ENCODE peak calls at places on chromosomes 13 and 19, in eight cellular contexts. One of them, this sample, is unnamed. For H3K4me1, the result is how much of the 10 kb centered on the place peaks cover.

GRCh38 chr19:31436121-31436776 is 87.0 kb upstream of the TSHZ3 start:
- DNase-seq in ovary: no peak
- DNase-seq in IMR-90: peak
- DNase-seq in CD8-positive, alpha-beta memory T cell: no peak
- DNase-seq in thoracic aorta: no peak
- DNase-seq in hepatocyte: no peak
- DNase-seq in lower lobe of right lung: no peak
- DNase-seq in tibial artery: no peak
- DNase-seq in this sample: peak

GRCh38 chr13:63910406-63910957 is 2494.8 kb upstream of the PCDH20 start:
- DNase-seq in thoracic aorta: no peak
- DNase-seq in ovary: no peak
- DNase-seq in CD8-positive, alpha-beta memory T cell: no peak
- DNase-seq in IMR-90: peak
- DNase-seq in lower lobe of right lung: no peak
- DNase-seq in hepatocyte: peak
- DNase-seq in tibial artery: no peak
- DNase-seq in this sample: peak

GRCh38 chr19:13872695-13873389 is 4.1 kb upstream of the NANOS3 start:
- DNase-seq in IMR-90: no peak
- DNase-seq in thoracic aorta: no peak
- DNase-seq in tibial artery: no peak
- DNase-seq in CD8-positive, alpha-beta memory T cell: no peak
- DNase-seq in lower lobe of right lung: no peak
- DNase-seq in ovary: no peak
- DNase-seq in hepatocyte: peak
- DNase-seq in this sample: no peak

GRCh38 chr19:51016798-51017683 is 2.5 kb downstream of the KLK10 start:
- DNase-seq in lower lobe of right lung: no peak
- DNase-seq in tibial artery: no peak
- DNase-seq in thoracic aorta: no peak
- DNase-seq in hepatocyte: peak
- DNase-seq in ovary: peak
- DNase-seq in CD8-positive, alpha-beta memory T cell: peak
- DNase-seq in IMR-90: peak
- DNase-seq in this sample: peak

GRCh38 chr19:18613589-18614234 is 1.0 kb downstream of the TMEM59L start:
- DNase-seq in ovary: no peak
- DNase-seq in tibial artery: no peak
- DNase-seq in lower lobe of right lung: no peak
- DNase-seq in CD8-positive, alpha-beta memory T cell: no peak
- DNase-seq in thoracic aorta: no peak
- DNase-seq in IMR-90: no peak
- DNase-seq in hepatocyte: no peak
- DNase-seq in this sample: no peak

GRCh38 chr13:63249411-63249810 is 1833.8 kb upstream of the PCDH20 start:
- DNase-seq in CD8-positive, alpha-beta memory T cell: no peak
- DNase-seq in IMR-90: no peak
- DNase-seq in lower lobe of right lung: no peak
- DNase-seq in tibial artery: no peak
- DNase-seq in thoracic aorta: no peak
- DNase-seq in ovary: no peak
- DNase-seq in hepatocyte: no peak
- DNase-seq in this sample: no peak

GRCh38 chr13:41188584-41188983 is 5.8 kb downstream of the KBTBD7 start:
- DNase-seq in thoracic aorta: no peak
- DNase-seq in CD8-positive, alpha-beta memory T cell: no peak
- DNase-seq in hepatocyte: no peak
- DNase-seq in lower lobe of right lung: no peak
- DNase-seq in IMR-90: peak
- DNase-seq in tibial artery: no peak
- DNase-seq in ovary: no peak
- DNase-seq in this sample: no peak

GRCh38 chr19:29487432-29487831 is 38.4 kb upstream of the VSTM2B start:
- DNase-seq in hepatocyte: no peak
- DNase-seq in CD8-positive, alpha-beta memory T cell: no peak
- DNase-seq in ovary: no peak
- DNase-seq in lower lobe of right lung: peak
- DNase-seq in tibial artery: no peak
- DNase-seq in IMR-90: no peak
- DNase-seq in thoracic aorta: no peak
- DNase-seq in this sample: no peak

GRCh38 chr19:41226053-41226873 is 7.2 kb downstream of the AXL start:
- DNase-seq in thoracic aorta: peak
- DNase-seq in ovary: peak
- DNase-seq in lower lobe of right lung: peak
- DNase-seq in CD8-positive, alpha-beta memory T cell: peak
- DNase-seq in hepatocyte: peak
- DNase-seq in tibial artery: peak
- DNase-seq in IMR-90: peak
- DNase-seq in this sample: peak

GRCh38 chr19:33407140-33407551 is 33.6 kb downstream of the CEBPG start:
- DNase-seq in hepatocyte: no peak
- DNase-seq in tibial artery: no peak
- DNase-seq in CD8-positive, alpha-beta memory T cell: no peak
- DNase-seq in IMR-90: no peak
- DNase-seq in thoracic aorta: no peak
- DNase-seq in lower lobe of right lung: no peak
- DNase-seq in ovary: no peak
- DNase-seq in this sample: no peak

GRCh38 chr13:80374453-80374852 is 33.5 kb upstream of the SPRY2 start:
- DNase-seq in thoracic aorta: no peak
- DNase-seq in hepatocyte: no peak
- DNase-seq in CD8-positive, alpha-beta memory T cell: no peak
- DNase-seq in tibial artery: peak
- DNase-seq in ovary: peak
- DNase-seq in lower lobe of right lung: no peak
- DNase-seq in IMR-90: no peak
- DNase-seq in this sample: no peak

GRCh38 chr13:35165205-35165604 is 223.1 kb downstream of the NBEA start:
- DNase-seq in hepatocyte: no peak
- DNase-seq in IMR-90: no peak
- DNase-seq in CD8-positive, alpha-beta memory T cell: no peak
- DNase-seq in lower lobe of right lung: no peak
- DNase-seq in tibial artery: no peak
- DNase-seq in thoracic aorta: no peak
- DNase-seq in ovary: no peak
- DNase-seq in this sample: no peak

GRCh38 chr13:72757792-72758535 is 23.7 kb downstream of the DIS3 start:
- DNase-seq in hepatocyte: no peak
- DNase-seq in ovary: no peak
- DNase-seq in tibial artery: no peak
- DNase-seq in IMR-90: peak
- DNase-seq in CD8-positive, alpha-beta memory T cell: no peak
- DNase-seq in lower lobe of right lung: no peak
- DNase-seq in thoracic aorta: no peak
- DNase-seq in this sample: no peak

GRCh38 chr13:91805605-91806004 is 407.2 kb downstream of the GPC5 start:
- DNase-seq in hepatocyte: no peak
- DNase-seq in IMR-90: no peak
- DNase-seq in thoracic aorta: no peak
- DNase-seq in CD8-positive, alpha-beta memory T cell: no peak
- DNase-seq in ovary: no peak
- DNase-seq in tibial artery: no peak
- DNase-seq in lower lobe of right lung: no peak
- DNase-seq in this sample: no peak

GRCh38 chr13:28282451-28282850 is 144.1 kb downstream of the PAN3 start:
- DNase-seq in lower lobe of right lung: no peak
- DNase-seq in IMR-90: no peak
- DNase-seq in thoracic aorta: no peak
- DNase-seq in hepatocyte: no peak
- DNase-seq in ovary: no peak
- DNase-seq in tibial artery: no peak
- DNase-seq in CD8-positive, alpha-beta memory T cell: no peak
- DNase-seq in this sample: no peak

GRCh38 chr19:42344336-42344893 is 19.0 kb downstream of the MEGF8 start:
- DNase-seq in IMR-90: no peak
- DNase-seq in ovary: no peak
- DNase-seq in hepatocyte: no peak
- DNase-seq in thoracic aorta: no peak
- DNase-seq in tibial artery: no peak
- DNase-seq in CD8-positive, alpha-beta memory T cell: no peak
- DNase-seq in lower lobe of right lung: no peak
- DNase-seq in this sample: no peak
- H3K4me1 ChIP-seq in IMR-90: under half
- H3K4me1 ChIP-seq in ovary: under half
- H3K4me1 ChIP-seq in hepatocyte: under half
- H3K4me1 ChIP-seq in thoracic aorta: under half
- H3K4me1 ChIP-seq in tibial artery: under half
- H3K4me1 ChIP-seq in CD8-positive, alpha-beta memory T cell: under half
- H3K4me1 ChIP-seq in lower lobe of right lung: under half
- H3K4me1 ChIP-seq in this sample: under half

GRCh38 chr13:75493156-75493555 is 11.2 kb upstream of the TBC1D4 start:
- DNase-seq in hepatocyte: no peak
- DNase-seq in CD8-positive, alpha-beta memory T cell: no peak
- DNase-seq in thoracic aorta: no peak
- DNase-seq in ovary: no peak
- DNase-seq in tibial artery: no peak
- DNase-seq in IMR-90: no peak
- DNase-seq in lower lobe of right lung: no peak
- DNase-seq in this sample: no peak

GRCh38 chr13:75489502-75490263 is 7.7 kb upstream of the TBC1D4 start:
- DNase-seq in thoracic aorta: no peak
- DNase-seq in ovary: no peak
- DNase-seq in hepatocyte: peak
- DNase-seq in tibial artery: no peak
- DNase-seq in IMR-90: peak
- DNase-seq in lower lobe of right lung: peak
- DNase-seq in CD8-positive, alpha-beta memory T cell: no peak
- DNase-seq in this sample: no peak

GRCh38 chr13:75495938-75496337 is 14.0 kb upstream of the TBC1D4 start:
- DNase-seq in lower lobe of right lung: no peak
- DNase-seq in thoracic aorta: no peak
- DNase-seq in IMR-90: peak
- DNase-seq in ovary: no peak
- DNase-seq in tibial artery: no peak
- DNase-seq in CD8-positive, alpha-beta memory T cell: no peak
- DNase-seq in hepatocyte: no peak
- DNase-seq in this sample: no peak

GRCh38 chr13:75492389-75492788 is 10.4 kb upstream of the TBC1D4 start:
- DNase-seq in tibial artery: no peak
- DNase-seq in thoracic aorta: no peak
- DNase-seq in CD8-positive, alpha-beta memory T cell: no peak
- DNase-seq in ovary: no peak
- DNase-seq in IMR-90: peak
- DNase-seq in lower lobe of right lung: no peak
- DNase-seq in hepatocyte: no peak
- DNase-seq in this sample: no peak

GRCh38 chr13:75494491-75494890 is 12.5 kb upstream of the TBC1D4 start:
- DNase-seq in lower lobe of right lung: no peak
- DNase-seq in ovary: no peak
- DNase-seq in thoracic aorta: no peak
- DNase-seq in tibial artery: no peak
- DNase-seq in IMR-90: peak
- DNase-seq in hepatocyte: no peak
- DNase-seq in CD8-positive, alpha-beta memory T cell: no peak
- DNase-seq in this sample: no peak
- H3K4me3 ChIP-seq in lower lobe of right lung: no peak
- H3K4me3 ChIP-seq in ovary: no peak
- H3K4me3 ChIP-seq in thoracic aorta: no peak
- H3K4me3 ChIP-seq in tibial artery: no peak
- H3K4me3 ChIP-seq in IMR-90: no peak
- H3K4me3 ChIP-seq in hepatocyte: no peak
- H3K4me3 ChIP-seq in CD8-positive, alpha-beta memory T cell: no peak
- H3K4me3 ChIP-seq in this sample: no peak

DNA sequence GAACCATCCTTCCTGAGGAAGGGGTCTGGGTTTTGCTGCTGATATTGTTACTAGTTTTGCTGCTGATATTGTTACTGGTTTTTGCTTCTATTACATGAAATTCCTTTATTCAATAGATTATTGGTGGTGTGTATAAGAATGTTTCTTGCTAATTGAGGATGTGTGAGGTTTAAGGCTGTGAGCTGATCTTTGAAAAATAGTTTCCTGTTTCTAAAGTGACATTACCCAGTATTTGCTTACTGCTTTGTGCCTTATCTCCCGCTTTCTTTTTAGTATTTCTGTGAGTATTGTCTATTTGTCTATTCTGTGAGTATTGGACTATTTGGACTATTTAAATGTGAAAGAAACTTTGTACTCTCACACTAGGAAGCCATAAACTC is 38.2 kb upstream of the C1QTNF9 start:
- DNase-seq in lower lobe of right lung: no peak
- DNase-seq in tibial artery: no peak
- DNase-seq in thoracic aorta: no peak
- DNase-seq in hepatocyte: no peak
- DNase-seq in ovary: no peak
- DNase-seq in CD8-positive, alpha-beta memory T cell: no peak
- DNase-seq in IMR-90: no peak
- DNase-seq in this sample: no peak
- H3K4me1 ChIP-seq in lower lobe of right lung: half or more
- H3K4me1 ChIP-seq in tibial artery: under half
- H3K4me1 ChIP-seq in thoracic aorta: under half
- H3K4me1 ChIP-seq in hepatocyte: under half
- H3K4me1 ChIP-seq in ovary: under half
- H3K4me1 ChIP-seq in CD8-positive, alpha-beta memory T cell: half or more
- H3K4me1 ChIP-seq in IMR-90: under half
- H3K4me1 ChIP-seq in this sample: under half

DNA sequence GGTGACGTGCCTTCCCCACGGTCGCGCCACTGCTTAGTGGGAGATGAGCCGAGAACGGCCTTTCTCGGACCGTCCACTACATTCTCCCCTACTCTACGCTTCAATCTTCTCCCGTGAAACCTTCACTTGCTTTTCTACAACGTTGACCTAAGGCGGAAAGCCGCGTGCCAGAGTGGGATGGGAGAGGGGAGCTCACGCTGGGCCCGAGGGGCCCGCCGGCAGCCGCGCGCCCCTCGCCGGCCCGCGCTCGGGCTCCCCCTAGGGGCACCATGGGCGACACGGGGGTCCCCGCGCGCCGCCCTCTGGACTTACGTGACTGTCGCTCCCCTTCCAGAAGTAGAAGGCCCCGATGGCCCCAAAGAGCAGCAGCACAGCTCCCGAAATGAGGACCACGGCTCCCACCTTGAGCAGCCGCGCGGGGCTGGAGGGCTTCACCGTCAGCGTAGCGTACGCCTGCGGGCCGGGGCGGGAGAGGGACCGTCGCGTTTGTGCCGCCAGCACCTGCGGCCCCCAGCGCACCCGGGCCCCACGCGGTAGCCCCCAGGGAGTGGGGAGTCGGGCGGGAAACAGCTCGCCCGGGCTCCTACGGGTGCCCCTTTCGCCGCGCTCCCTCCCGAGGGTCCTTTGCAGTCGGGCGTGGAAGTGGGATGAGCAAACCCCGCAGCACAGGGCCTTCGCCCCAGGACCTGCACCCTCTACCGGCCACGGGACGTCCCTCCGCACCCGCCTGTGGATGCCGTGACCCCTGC is 727 bp downstream of the CNMD start:
- DNase-seq in hepatocyte: peak
- DNase-seq in lower lobe of right lung: no peak
- DNase-seq in tibial artery: no peak
- DNase-seq in IMR-90: no peak
- DNase-seq in ovary: no peak
- DNase-seq in thoracic aorta: no peak
- DNase-seq in CD8-positive, alpha-beta memory T cell: no peak
- DNase-seq in this sample: no peak
- H3K4me3 ChIP-seq in hepatocyte: peak
- H3K4me3 ChIP-seq in lower lobe of right lung: peak
- H3K4me3 ChIP-seq in tibial artery: peak
- H3K4me3 ChIP-seq in IMR-90: peak
- H3K4me3 ChIP-seq in ovary: no peak
- H3K4me3 ChIP-seq in thoracic aorta: peak
- H3K4me3 ChIP-seq in CD8-positive, alpha-beta memory T cell: no peak
- H3K4me3 ChIP-seq in this sample: no peak

This sample was measured in SJCRH30.